ENCODE peak calls at places on chromosome 7, in five cellular contexts. H is PC-9; W is tibial nerve; I is CD4-positive, CD25-positive, alpha-beta regulatory T cell; S is MM.1S. F is an unnamed sample.
A peak's percentile ranks its signal among the peaks of the same experiment; 100 is the strongest.

GRCh38 chr7:48114115-48114514 is 25.1 kb downstream of the UPP1 start:
- DNase-seq in W (no peak), S (no peak), I (no peak), H (no peak), F (no peak)

GRCh38 chr7:23343806-23344500 is 44.8 kb downstream of the MALSU1 start:
- DNase-seq in S (no peak), W (no peak), I (no peak), H (no peak), F (no peak)

GRCh38 chr7:1396195-1396594 is 63.1 kb downstream of the MICALL2 start:
- DNase-seq in S (no peak), I (no peak), H (no peak), W (no peak), F (no peak)

GRCh38 chr7:69907720-69908119 is 309.4 kb downstream of the AUTS2 start:
- DNase-seq in S (no peak), I (no peak), H (no peak), W (no peak), F (no peak)

GRCh38 chr7:65382452-65382851 is 8.8 kb downstream of the ZNF92 start:
- DNase-seq in W (no peak), S (no peak), H (no peak), I (no peak), F (no peak)

GRCh38 chr7:112419543-112420130 is 30.6 kb upstream of the IFRD1 start:
- DNase-seq in S (no peak), W (no peak), H (no peak), I (no peak), F (no peak)

GRCh38 chr7:81420526-81420925 is 349.3 kb downstream of the HGF start:
- DNase-seq in H (no peak), W (no peak), I (no peak), S (no peak), F (no peak)

GRCh38 chr7:112630565-112630964 is 149.8 kb downstream of the LSMEM1 start:
- DNase-seq in H (no peak), S (no peak), W (no peak), I (no peak), F (no peak)

GRCh38 chr7:10225265-10225664 is 748.4 kb upstream of the PHF14 start:
- DNase-seq in H (no peak), I (no peak), W (no peak), S (no peak), F (no peak)

GRCh38 chr7:149261321-149261828 is 621 bp upstream of the ZNF783 start:
- DNase-seq in I (peak; percentile 28), S (peak; percentile 32), H (peak; percentile 23), W (peak; percentile 13), F (no peak)

GRCh38 chr7:69540275-69540674 is 58.0 kb upstream of the AUTS2 start:
- DNase-seq in S (no peak), I (no peak), H (no peak), W (no peak), F (no peak)

GRCh38 chr7:1915956-1916620 is 246.0 kb downstream of the ELFN1 start:
- DNase-seq in W (no peak), H (no peak), I (no peak), S (no peak), F (no peak)

GRCh38 chr7:91759205-91759863 is 121.2 kb downstream of the MTERF1 start:
- DNase-seq in I (no peak), H (peak; percentile 92), S (peak; percentile 63), W (no peak), F (no peak)

GRCh38 chr7:927031-927671 is 27.3 kb downstream of the ADAP1 start:
- DNase-seq in W (no peak), S (no peak), H (peak; percentile 93), I (no peak), F (no peak)

GRCh38 chr7:113289140-113289740 is 170.9 kb upstream of the SMIM30 start:
- DNase-seq in H (no peak), I (peak; percentile 4), W (no peak), S (peak; percentile 58), F (no peak)

GRCh38 chr7:35604595-35604994 is 90.3 kb downstream of the HERPUD2 start:
- DNase-seq in S (no peak), W (peak; percentile 17), I (no peak), H (no peak), F (no peak)

GRCh38 chr7:40500209-40500608 is 365.4 kb downstream of the SUGCT start:
- DNase-seq in I (no peak), H (no peak), S (no peak), W (no peak), F (no peak)

GRCh38 chr7:92797693-92798092 is 38.7 kb downstream of the CDK6 start:
- DNase-seq in H (no peak), W (no peak), I (no peak), S (no peak), F (no peak)

DNA sequence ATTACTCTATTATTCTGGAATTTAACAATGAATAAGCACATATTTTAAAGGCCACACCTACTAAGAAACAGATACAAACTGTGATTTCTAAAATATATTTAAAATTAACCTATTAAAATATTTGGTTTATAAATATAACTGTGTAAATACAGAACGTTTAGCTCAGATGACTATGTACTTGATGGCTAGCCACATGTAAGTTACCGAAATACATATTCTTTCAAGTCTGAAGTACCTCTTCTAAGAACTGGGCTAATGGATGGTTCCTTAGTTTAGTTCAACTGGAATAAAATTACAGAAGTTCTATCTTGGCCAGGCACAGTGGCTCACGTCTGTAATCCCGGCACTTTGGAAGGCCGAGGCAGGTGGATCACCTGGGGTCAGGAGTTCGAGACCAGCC is 33.4 kb upstream of the PTPRN2 start:
- DNase-seq in H (no peak), S (no peak), I (no peak), W (no peak), F (no peak)
- H3K27ac ChIP-seq in H (no peak overlapping the region), S (no peak overlapping the region), I (no peak overlapping the region), W (no peak overlapping the region), F (no peak overlapping the region)

GRCh38 chr7:156020566-156020965 is 208.3 kb upstream of the SHH start:
- DNase-seq in S (no peak), H (no peak), W (no peak), I (no peak), F (no peak)
- H3K27me3 ChIP-seq in S (peaks cover 59% of the 10 kb centered on the region), H (peaks cover 25% of the 10 kb centered on the region), W (no peaks in the 10 kb centered on the region), I (no peaks in the 10 kb centered on the region), F (no peaks in the 10 kb centered on the region)

GRCh38 chr7:139737221-139738100 is 40.3 kb downstream of the HIPK2 start:
- DNase-seq in H (no peak), W (no peak), S (no peak), I (peak; percentile 60), F (no peak)
- H3K27ac ChIP-seq in H (no peak overlapping the region), W (peak overlapping the region; percentile 81), S (no peak overlapping the region), I (no peak overlapping the region), F (no peak overlapping the region)

GRCh38 chr7:129144834-129145668 is 544 bp downstream of the TSPAN33 start:
- DNase-seq in H (no peak), I (no peak), W (no peak), S (no peak), F (no peak)
- H3K27me3 ChIP-seq in H (peaks cover 46% of the 10 kb centered on the region), I (peaks cover 20% of the 10 kb centered on the region), W (peaks cover 26% of the 10 kb centered on the region), S (no peaks in the 10 kb centered on the region), F (peaks cover 6% of the 10 kb centered on the region)

GRCh38 chr7:105438847-105439173 is 50.1 kb upstream of the SRPK2 start:
- DNase-seq in S (no peak), H (no peak), W (no peak), I (no peak), F (no peak)

GRCh38 chr7:105438254-105438653 is 49.5 kb upstream of the SRPK2 start:
- DNase-seq in I (no peak), S (no peak), W (no peak), H (no peak), F (no peak)

GRCh38 chr7:105444342-105444938 is 55.7 kb upstream of the SRPK2 start:
- DNase-seq in W (no peak), S (no peak), H (no peak), I (no peak), F (no peak)

DNA sequence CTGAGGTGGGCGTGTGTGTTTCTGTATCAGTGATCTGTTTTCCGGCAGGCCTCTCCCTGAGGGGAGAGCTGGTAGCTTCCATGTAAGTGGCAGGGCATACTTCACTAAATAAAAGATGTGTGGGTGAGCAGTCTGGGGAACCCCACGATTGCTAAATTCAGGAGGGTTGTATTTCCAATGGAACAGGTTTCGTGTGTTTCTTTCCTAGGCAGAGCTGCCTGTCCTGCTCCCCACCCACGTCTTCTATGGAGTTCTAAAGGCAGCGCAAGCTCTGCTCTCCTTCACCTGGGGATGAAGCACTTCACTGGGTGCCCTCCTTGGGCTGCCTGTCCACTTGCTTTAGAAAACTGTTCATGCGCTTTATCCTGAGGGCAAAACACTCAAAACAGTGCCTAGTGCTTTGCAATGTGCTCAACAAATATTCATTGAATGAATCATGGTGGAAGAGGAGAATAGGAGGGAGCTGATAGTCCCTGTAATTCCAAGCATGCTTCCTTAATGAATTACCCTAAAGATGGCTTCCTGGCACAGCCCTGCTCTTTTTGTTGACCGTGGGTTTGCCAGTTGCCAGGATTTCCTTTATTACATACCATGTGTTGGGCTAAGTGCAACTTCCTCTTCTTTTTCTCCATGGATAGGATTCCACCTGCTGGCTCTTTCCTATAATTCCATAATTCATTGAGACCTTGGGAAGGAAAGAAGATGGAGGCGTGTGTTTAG is 50.6 kb upstream of the SRPK2 start:
- DNase-seq in W (no peak), S (no peak), I (no peak), H (peak; percentile 71), F (no peak)
- H3K27ac ChIP-seq in W (no peak overlapping the region), S (no peak overlapping the region), I (no peak overlapping the region), H (peak overlapping the region; percentile 82), F (no peak overlapping the region)

GRCh38 chr7:153444591-153444990 is 607.6 kb upstream of the DPP6 start:
- DNase-seq in W (no peak), H (no peak), S (no peak), I (no peak), F (no peak)
- H3K27me3 ChIP-seq in W (no peaks in the 10 kb centered on the region), H (peaks cover 40% of the 10 kb centered on the region), S (no peaks in the 10 kb centered on the region), I (no peaks in the 10 kb centered on the region), F (no peaks in the 10 kb centered on the region)